ENCODE peak calls at places on chromosomes 16 and 17, in four cellular contexts. D, V, Z and T are unnamed samples.

GRCh38 chr17:64607862-64608565 is 54.1 kb downstream of the SMURF2 start:
- DNase-seq in V (no peak), D (no peak), Z (no peak), T (no peak)

GRCh38 chr17:51850206-51850605 is 308.3 kb downstream of the CA10 start:
- DNase-seq in V (no peak), D (no peak), Z (no peak), T (no peak)

GRCh38 chr17:7515912-7516610 is 31.9 kb downstream of the POLR2A start:
- DNase-seq in V (no peak), Z (no peak), D (no peak), T (no peak)

GRCh38 chr16:23408242-23409201 is 44.5 kb downstream of the COG7 start:
- DNase-seq in D (no peak), Z (no peak), V (no peak), T (no peak)

GRCh38 chr17:45763182-45763581 is 20.9 kb upstream of the CRHR1 start:
- DNase-seq in D (no peak), Z (no peak), V (no peak), T (no peak)

GRCh38 chr16:67241008-67241900 is 6.0 kb downstream of the FHOD1 start:
- DNase-seq in D (peak), V (no peak), Z (no peak), T (no peak)

GRCh38 chr17:50128441-50129302 is 1.3 kb downstream of the SAMD14 start:
- DNase-seq in D (no peak), Z (no peak), V (no peak), T (no peak)

GRCh38 chr17:55259684-55260111 is 5.1 kb upstream of the HLF start:
- DNase-seq in D (no peak), V (no peak), Z (no peak), T (no peak)

GRCh38 chr16:56301391-56301850 is 110.1 kb downstream of the GNAO1 start:
- DNase-seq in D (no peak), Z (no peak), V (no peak), T (no peak)

GRCh38 chr17:73497721-73498120 is 146.5 kb downstream of the SDK2 start:
- DNase-seq in D (no peak), Z (no peak), V (no peak), T (no peak)

GRCh38 chr17:81867952-81868673 is 3.0 kb downstream of the ARHGDIA start:
- DNase-seq in D (no peak), V (no peak), Z (no peak), T (no peak)

GRCh38 chr16:81681311-81681710 is 97.8 kb upstream of the PLCG2 start:
- DNase-seq in Z (no peak), D (no peak), V (no peak), T (no peak)

GRCh38 chr16:324451-325334 is 27.8 kb downstream of the AXIN1 start:
- DNase-seq in V (peak), Z (no peak), D (peak), T (peak)

GRCh38 chr16:88853336-88853941 is 3.3 kb downstream of the GALNS start:
- DNase-seq in D (no peak), Z (no peak), V (no peak), T (no peak)

GRCh38 chr17:7782237-7782636 is 51.8 kb upstream of the KDM6B start:
- DNase-seq in D (no peak), V (no peak), Z (no peak), T (no peak)

GRCh38 chr17:31741371-31741770 is 117.7 kb downstream of the COPRS start:
- DNase-seq in V (no peak), Z (no peak), D (no peak), T (no peak)

GRCh38 chr17:73371285-73371684 is 59.5 kb upstream of the CDC42EP4 start:
- DNase-seq in Z (no peak), V (no peak), D (no peak), T (no peak)

GRCh38 chr17:79616801-79617200 is 6.0 kb upstream of the RBFOX3 start:
- DNase-seq in Z (no peak), V (no peak), D (no peak), T (no peak)

GRCh38 chr16:12907670-12908233 is 6.4 kb downstream of the SHISA9 start:
- DNase-seq in D (peak), Z (no peak), V (no peak), T (no peak)
- TF ChIP-seq TAF1 in D (no peak), Z (no peak), V (no peak), T (no peak)

GRCh38 chr17:43587647-43588046 is 41.5 kb upstream of the ETV4 start:
- DNase-seq in D (no peak), Z (no peak), V (no peak), T (no peak)

GRCh38 chr17:43588121-43588520 is 42.0 kb upstream of the ETV4 start:
- DNase-seq in Z (no peak), D (no peak), V (no peak), T (no peak)

GRCh38 chr17:43588664-43589435 is 42.7 kb upstream of the ETV4 start:
- DNase-seq in V (no peak), D (no peak), Z (no peak), T (no peak)

GRCh38 chr17:43595466-43595865 is 49.3 kb upstream of the ETV4 start:
- DNase-seq in D (no peak), V (no peak), Z (no peak), T (no peak)

DNA sequence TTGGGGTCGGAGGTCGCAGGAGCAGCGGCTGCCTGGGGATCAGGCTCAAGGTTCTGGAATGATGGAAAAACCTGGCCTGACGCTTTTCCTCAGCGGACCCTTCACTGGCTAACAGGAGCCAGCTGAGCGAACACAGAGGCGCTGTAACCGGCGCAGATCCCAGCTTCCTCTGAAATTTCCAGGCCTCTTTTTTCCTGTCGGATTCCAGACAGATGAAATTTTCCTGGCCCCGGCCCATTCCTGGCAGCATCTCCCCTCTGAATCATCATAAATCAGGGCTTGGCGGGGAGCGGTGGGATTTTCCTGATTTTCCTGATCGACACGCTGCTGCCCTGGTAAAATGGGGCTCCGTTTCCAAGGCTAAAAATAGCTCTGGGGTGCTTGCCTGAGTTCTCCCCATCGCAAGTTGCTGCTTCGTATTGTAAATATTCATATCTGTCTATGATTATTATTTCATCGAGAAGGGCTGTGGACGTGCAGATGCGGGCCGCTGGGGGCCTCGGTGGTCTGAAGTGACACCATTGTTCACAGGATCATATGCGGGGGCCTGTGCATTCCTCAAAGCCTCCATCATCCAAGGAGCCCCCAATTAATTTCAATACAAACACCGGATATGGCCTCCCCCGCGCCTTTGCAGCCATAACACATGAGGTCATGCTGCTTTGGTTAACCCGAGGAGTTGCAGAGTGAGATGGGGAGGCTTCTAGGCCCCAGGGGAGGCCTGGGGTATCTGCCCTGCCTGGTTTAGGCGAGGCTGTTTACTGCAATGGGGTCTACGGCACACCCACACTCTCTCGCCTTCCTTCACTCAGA is 45.8 kb upstream of the ETV4 start:
- DNase-seq in D (no peak), V (no peak), Z (no peak), T (no peak)
- TF ChIP-seq POLR2AphosphoS5 in D (no peak), V (no peak), Z (no peak), T (no peak)

DNA sequence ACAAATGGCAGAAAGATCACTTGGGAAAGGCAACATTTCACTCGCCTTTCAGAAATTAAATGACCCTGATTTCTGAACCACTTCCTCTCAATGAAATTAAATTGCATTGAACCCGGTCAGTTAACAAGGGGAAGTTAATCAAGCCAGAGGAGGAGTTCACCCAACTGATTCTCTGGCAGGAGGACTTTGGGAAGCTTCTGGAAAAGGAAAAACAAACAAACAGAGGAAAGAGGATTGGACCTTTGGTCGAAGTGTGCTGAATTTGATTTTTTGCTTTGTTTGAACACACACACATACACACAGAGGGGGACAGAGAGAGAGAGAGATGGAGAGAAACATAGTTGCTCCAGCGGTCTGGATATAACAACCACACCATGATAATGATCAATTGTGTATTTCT is 90.4 kb downstream of the GP2 start:
- DNase-seq in D (no peak), V (no peak), Z (no peak), T (no peak)
- TF ChIP-seq TAF1 in D (no peak), V (no peak), Z (no peak), T (no peak)

GRCh38 chr17:17141860-17142552 is 64.1 kb downstream of the PLD6 start:
- DNase-seq in D (peak), Z (no peak), V (peak), T (peak)
- TF ChIP-seq POLR2AphosphoS5 in D (no peak), Z (no peak), V (no peak), T (no peak)

GRCh38 chr17:75832164-75832651 is 12.0 kb downstream of the UNC13D start:
- DNase-seq in V (no peak), Z (no peak), D (no peak), T (no peak)
- TF ChIP-seq TAF1 in V (no peak), Z (no peak), D (no peak), T (no peak)

GRCh38 chr16:69017036-69017783 is 88.2 kb upstream of the HAS3 start:
- DNase-seq in Z (no peak), D (no peak), V (no peak), T (no peak)
- TF ChIP-seq POLR2AphosphoS5 in Z (no peak), D (no peak), V (no peak), T (no peak)

DNA sequence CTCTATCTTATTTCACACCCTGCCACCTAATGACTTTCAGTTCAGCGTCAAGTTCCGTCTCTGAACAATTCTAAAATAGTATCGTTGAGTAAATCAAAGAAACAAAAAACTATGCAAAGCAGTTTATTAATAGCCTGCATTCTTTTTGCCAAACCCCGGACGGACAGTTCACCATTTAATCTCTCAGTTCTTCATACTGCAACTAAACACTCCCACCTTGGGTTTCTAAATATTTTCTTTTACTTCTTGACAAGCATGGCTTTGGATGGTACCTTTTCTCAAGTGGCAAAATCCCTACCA is 1.2 kb downstream of the MYH11 start:
- DNase-seq in V (no peak), D (no peak), Z (no peak), T (no peak)
- TF ChIP-seq TAF1 in V (no peak), D (no peak), Z (no peak), T (no peak)

GRCh38 chr16:1884155-1884760 is 12.3 kb upstream of the MEIOB start:
- DNase-seq in V (no peak), D (peak), Z (no peak), T (no peak)
- TF ChIP-seq POLR2AphosphoS5 in V (no peak), D (no peak), Z (no peak), T (no peak)

GRCh38 chr16:20613471-20613887 is 37.3 kb upstream of the ACSM2B start:
- DNase-seq in D (no peak), Z (no peak), V (no peak), T (no peak)

GRCh38 chr16:20611975-20612471 is 35.9 kb upstream of the ACSM2B start:
- DNase-seq in V (no peak), Z (no peak), D (no peak), T (no peak)

GRCh38 chr16:20614201-20615141 is 38.3 kb upstream of the ACSM2B start:
- DNase-seq in D (no peak), Z (no peak), V (no peak), T (no peak)

GRCh38 chr16:20611350-20611902 is 35.3 kb upstream of the ACSM2B start:
- DNase-seq in D (no peak), Z (no peak), V (no peak), T (no peak)

DNA sequence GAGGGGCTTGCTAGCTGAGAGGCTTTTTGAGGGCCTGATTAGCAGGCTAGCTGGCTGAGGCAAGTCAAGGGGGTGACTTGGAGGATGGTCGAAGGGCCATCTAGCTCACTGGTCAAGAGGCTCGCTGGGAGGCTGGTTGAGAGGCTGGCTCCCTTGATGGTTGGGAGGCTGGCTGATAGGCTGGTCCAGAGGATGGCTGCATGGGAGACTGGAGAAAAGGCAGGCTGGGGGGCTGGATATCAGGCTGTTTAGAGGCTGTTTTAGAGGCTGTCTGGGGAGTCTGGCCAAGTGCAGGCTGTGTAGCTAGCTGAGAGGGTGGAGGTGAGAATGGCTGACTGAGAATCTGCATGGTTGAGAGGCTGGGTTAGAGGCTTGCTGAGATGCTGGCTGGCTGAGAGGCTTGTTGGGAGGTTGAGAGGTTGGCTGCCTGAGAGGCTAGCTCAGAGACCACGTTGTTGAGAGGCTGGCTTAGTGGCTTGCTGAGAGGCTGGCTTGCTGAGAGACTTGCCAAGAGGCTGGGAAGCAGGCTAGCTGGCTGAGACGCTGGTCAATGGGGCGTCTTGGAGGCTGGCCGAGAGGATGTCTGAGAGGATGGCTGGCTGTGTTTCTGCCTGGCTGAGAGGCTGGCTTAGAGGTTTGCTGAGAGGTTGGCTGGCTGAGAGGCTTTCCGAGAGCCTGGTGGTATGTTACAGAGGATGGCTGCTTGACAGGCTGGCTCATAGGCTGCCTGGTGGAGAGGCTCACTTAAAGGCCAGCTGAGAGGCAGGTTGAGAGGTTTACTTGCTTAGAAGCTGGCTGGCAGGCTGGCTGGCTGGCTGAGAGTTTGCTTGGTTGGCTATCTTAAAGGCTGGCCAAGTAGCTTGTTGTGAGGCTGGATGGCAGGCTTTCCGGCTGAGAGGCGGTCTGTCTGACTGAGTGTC is 36.6 kb upstream of the ACSM2B start:
- DNase-seq in D (no peak), V (no peak), Z (no peak), T (no peak)
- TF ChIP-seq TAF1 in D (no peak), V (no peak), Z (no peak), T (no peak)